ENCODE peak calls at places on chromosome X, in five cellular contexts. R is transverse colon, Y is HCT116, H is BE2C, K is suprapubic skin. Q is an unnamed sample.

GRCh38 chrX:149129767-149130166 is 375.3 kb downstream of the IDS start:
- DNase-seq in R (no peak), Y (no peak), H (no peak), K (no peak), Q (no peak)

GRCh38 chrX:110462957-110463356 is 104.3 kb downstream of the RTL9 start:
- DNase-seq in R (no peak), Y (no peak), H (no peak), K (no peak), Q (no peak)

GRCh38 chrX:23936198-23936597 is 28.4 kb downstream of the CXorf58 start:
- DNase-seq in R (no peak), Y (no peak), H (no peak), K (no peak), Q (no peak)

GRCh38 chrX:72316408-72317079 is 10.8 kb upstream of the CITED1 start:
- DNase-seq in R (no peak), Y (no peak), H (no peak), K (no peak), Q (peak; percentile 20)

GRCh38 chrX:18389968-18390367 is 35.4 kb upstream of the CDKL5 start:
- DNase-seq in R (no peak), Y (no peak), H (no peak), K (no peak), Q (no peak)

GRCh38 chrX:10007604-10008003 is 40.4 kb downstream of the CLDN34 start:
- DNase-seq in R (no peak), Y (no peak), H (no peak), K (no peak), Q (no peak)

GRCh38 chrX:151875270-151876026 is 37.2 kb upstream of the MAGEA4 start:
- DNase-seq in R (no peak), Y (no peak), H (no peak), K (no peak), Q (no peak)

GRCh38 chrX:38087594-38087993 is 81.2 kb downstream of the SYTL5 start:
- DNase-seq in R (no peak), Y (no peak), H (no peak), K (no peak), Q (no peak)

GRCh38 chrX:87338510-87338909 is 179.1 kb upstream of the KLHL4 start:
- DNase-seq in R (no peak), Y (no peak), H (no peak), K (no peak), Q (no peak)

GRCh38 chrX:44875185-44875489 is 2.1 kb downstream of the KDM6A start:
- DNase-seq in R (no peak), Y (no peak), H (no peak), K (no peak), Q (no peak)

GRCh38 chrX:156008915-156009314 is 11.4 kb downstream of the IL9R start:
- DNase-seq in R (no peak), Y (no peak), H (no peak), K (no peak), Q (no peak)

GRCh38 chrX:97446298-97446882 is 562.7 kb downstream of the RPA4 start:
- DNase-seq in R (no peak), Y (no peak), H (no peak), K (no peak), Q (no peak)

GRCh38 chrX:81354954-81355353 is 153.1 kb downstream of the SH3BGRL start:
- DNase-seq in R (no peak), Y (no peak), H (no peak), K (no peak), Q (no peak)

GRCh38 chrX:15310117-15310516 is 5.3 kb downstream of the ASB11 start:
- DNase-seq in R (no peak), Y (no peak), H (no peak), K (no peak), Q (no peak)

GRCh38 chrX:101223226-101223625 is 3.6 kb downstream of the DRP2 start:
- DNase-seq in R (no peak), Y (no peak), H (no peak), K (no peak), Q (no peak)

GRCh38 chrX:71095971-71096701 is 485 bp downstream of the FOXO4 start:
- DNase-seq in R (peak; percentile 11), Y (peak; percentile 21), H (no peak), K (no peak), Q (no peak)

GRCh38 chrX:28582494-28582893 is 4.8 kb upstream of the IL1RAPL1 start:
- DNase-seq in R (no peak), Y (no peak), H (no peak), K (no peak), Q (no peak)

GRCh38 chrX:38358274-38358673 is 5.9 kb downstream of the OTC start:
- DNase-seq in R (no peak), Y (no peak), H (no peak), K (no peak), Q (no peak)

GRCh38 chrX:110691446-110691845 is 104.2 kb downstream of the CHRDL1 start:
- DNase-seq in R (no peak), Y (no peak), H (no peak), K (no peak), Q (no peak)

GRCh38 chrX:115898382-115899001 is 272.1 kb upstream of the AGTR2 start:
- DNase-seq in R (peak; percentile 89), Y (peak; percentile 6), H (peak; percentile 73), K (no peak), Q (no peak)

GRCh38 chrX:111041018-111041462 is 55.0 kb upstream of the PAK3 start:
- DNase-seq in R (no peak), Y (no peak), H (no peak), K (no peak), Q (no peak)

GRCh38 chrX:109927663-109928273 is 75.1 kb upstream of the TMEM164 start:
- DNase-seq in R (no peak), Y (no peak), H (no peak), K (no peak), Q (no peak)

GRCh38 chrX:126137899-126138298 is 28.2 kb downstream of the DCAF12L2 start:
- DNase-seq in R (no peak), Y (no peak), H (no peak), K (no peak), Q (no peak)
- TF ChIP-seq CTCF in R (no peak), Y (no peak), H (no peak), K (no peak), Q (no peak)

GRCh38 chrX:68455151-68455510 is 21.8 kb upstream of the OPHN1 start:
- DNase-seq in R (no peak), Y (no peak), H (no peak), K (no peak), Q (no peak)

DNA sequence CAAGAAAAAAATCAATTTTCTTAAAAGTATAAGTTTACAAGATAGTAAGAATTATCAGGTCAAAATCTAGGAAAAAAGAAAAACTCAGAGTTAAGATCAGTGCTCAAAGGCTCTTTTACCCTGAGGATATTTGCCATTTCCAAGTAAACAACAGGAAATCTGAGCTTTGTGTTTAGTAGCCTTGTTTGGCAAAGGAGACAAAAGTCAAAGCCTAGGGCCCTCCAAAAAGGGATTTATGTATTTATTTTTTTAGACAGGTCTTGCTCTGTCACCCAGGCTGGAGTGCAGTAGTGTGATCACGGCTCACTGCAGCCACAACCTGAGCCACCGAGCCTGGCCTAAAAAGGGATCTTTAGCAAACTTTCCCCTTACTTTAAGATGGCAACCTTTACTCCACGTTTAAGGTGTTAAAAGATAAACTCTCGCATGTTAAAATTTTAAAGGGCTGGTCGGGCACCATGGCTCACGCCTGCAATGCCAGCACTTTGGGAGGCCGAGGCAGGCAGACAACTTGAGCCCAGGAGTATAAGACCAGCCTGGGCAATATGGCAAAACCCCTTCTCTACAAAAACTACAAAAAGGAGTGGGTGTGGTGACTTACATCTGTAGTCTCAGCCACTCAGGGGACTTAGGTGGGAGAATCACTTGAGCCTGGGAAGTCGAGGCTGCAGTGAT is 21.3 kb upstream of the OPHN1 start:
- DNase-seq in R (no peak), Y (no peak), H (no peak), K (no peak), Q (no peak)
- H3K4me3 ChIP-seq in R (no peak overlapping the region), Y (no peak overlapping the region), H (no peak overlapping the region), K (no peak overlapping the region), Q (no peak overlapping the region)

GRCh38 chrX:25004485-25005032 is 11.2 kb downstream of the ARX start:
- DNase-seq in R (no peak), Y (no peak), H (no peak), K (no peak), Q (no peak)

GRCh38 chrX:25005034-25005381 is 10.8 kb downstream of the ARX start:
- DNase-seq in R (no peak), Y (no peak), H (no peak), K (no peak), Q (no peak)

GRCh38 chrX:25003066-25003849 is 12.5 kb downstream of the ARX start:
- DNase-seq in R (no peak), Y (no peak), H (no peak), K (no peak), Q (no peak)

GRCh38 chrX:25002658-25003015 is 13.1 kb downstream of the ARX start:
- DNase-seq in R (no peak), Y (no peak), H (no peak), K (no peak), Q (no peak)

DNA sequence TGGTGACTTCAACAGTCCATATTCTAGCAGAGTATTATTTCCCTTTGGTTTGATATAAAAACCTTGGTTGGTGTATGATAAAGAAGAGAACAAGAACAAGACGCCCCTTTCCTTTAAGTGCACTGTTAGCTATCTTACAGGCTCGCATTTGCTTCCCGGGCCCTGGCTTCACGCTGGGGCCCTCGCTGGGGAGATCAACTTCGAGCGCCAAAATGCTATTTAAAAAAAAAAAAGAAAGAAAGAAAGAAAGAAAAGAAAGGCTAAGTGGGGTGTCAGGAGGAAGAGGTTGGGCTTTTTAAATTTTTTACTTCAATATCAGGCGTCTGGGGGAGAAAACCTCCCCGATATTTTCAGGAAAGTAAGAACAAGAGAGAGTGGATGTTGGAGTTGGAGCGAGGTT is 11.7 kb downstream of the ARX start:
- DNase-seq in R (no peak), Y (no peak), H (no peak), K (no peak), Q (no peak)
- H3K4me1 ChIP-seq in R (peaks cover 14% of the 10 kb centered on the region), Y (no peaks in the 10 kb centered on the region), H (no peaks in the 10 kb centered on the region), K (peaks cover 36% of the 10 kb centered on the region), Q (peaks cover 3% of the 10 kb centered on the region)

GRCh38 chrX:53263597-53264094 is 17.7 kb downstream of the IQSEC2 start:
- DNase-seq in R (no peak), Y (peak; percentile 59), H (no peak), K (no peak), Q (no peak)

GRCh38 chrX:53261573-53261972 is 19.8 kb downstream of the IQSEC2 start:
- DNase-seq in R (no peak), Y (no peak), H (no peak), K (no peak), Q (no peak)

GRCh38 chrX:53262918-53263394 is 18.4 kb downstream of the IQSEC2 start:
- DNase-seq in R (no peak), Y (peak; percentile 34), H (no peak), K (no peak), Q (no peak)

GRCh38 chrX:53260836-53261235 is 20.5 kb downstream of the IQSEC2 start:
- DNase-seq in R (no peak), Y (no peak), H (no peak), K (no peak), Q (no peak)

DNA sequence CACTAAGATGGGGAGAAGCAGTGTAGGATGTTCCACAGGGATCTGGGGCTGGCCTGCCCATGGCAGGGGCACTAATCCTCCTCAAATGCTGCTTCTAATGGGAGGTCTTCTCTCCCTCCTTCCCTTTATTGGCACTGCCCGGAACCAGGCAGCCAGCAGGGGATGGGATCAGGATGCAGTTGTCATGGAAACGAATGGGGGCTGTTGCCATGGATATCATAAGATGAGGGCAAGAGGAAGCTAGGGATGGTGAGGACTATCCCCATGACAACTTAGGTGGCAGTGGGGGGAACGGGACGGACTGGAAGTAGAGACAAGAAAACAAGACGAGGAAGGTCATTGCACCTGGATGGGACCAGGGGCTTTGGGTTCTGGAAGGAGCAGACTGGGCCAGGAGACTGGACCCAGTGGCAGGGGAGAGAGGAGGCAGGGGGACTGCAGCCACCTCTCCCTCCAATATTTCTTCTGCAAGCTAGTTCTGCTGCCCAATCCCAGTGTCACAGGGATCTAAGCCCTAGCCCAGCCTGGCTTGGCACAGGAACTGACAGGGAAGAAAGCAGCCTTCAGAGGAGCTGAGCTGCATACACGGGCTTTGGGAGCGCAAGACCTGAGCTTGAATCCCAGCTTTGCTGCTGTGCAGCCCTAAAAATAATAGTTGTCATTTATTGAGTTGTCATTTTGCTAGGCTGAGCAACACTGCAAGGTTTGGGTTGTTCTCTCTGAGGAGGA is 19.0 kb downstream of the IQSEC2 start:
- DNase-seq in R (no peak), Y (no peak), H (no peak), K (no peak), Q (no peak)
- TF ChIP-seq CTCF in R (no peak), Y (no peak), H (no peak), K (no peak), Q (no peak)